ENCODE peak calls at places on chromosome 16, in ten cellular contexts. I is T-helper 9 cell; V is memory B cell; F is brain microvascular endothelial cell; G is NCI-H226; N is Caki2; W is activated CD4-positive, alpha-beta T cell treated with anti-CD3 and anti-CD28 coated beads, Interleukin-2, amount 50 U/mL, for 48 hours; J is H4; Q is iPS-NIHi11; S is nephron progenitor cell. Z is an unnamed sample.

GRCh38 chr16:64234200-64234599 is 887.7 kb downstream of the CDH11 start:
- DNase-seq in I (no peak), V (no peak), F (no peak), G (no peak), N (no peak), W (no peak), J (no peak), Q (no peak), S (no peak), Z (no peak)

GRCh38 chr16:57386381-57386951 is 14.2 kb downstream of the CX3CL1 start:
- DNase-seq in I (no peak), V (no peak), F (peak), G (no peak), N (no peak), W (no peak), J (peak), Q (no peak), S (no peak), Z (no peak)

GRCh38 chr16:58462499-58462996 is 37.4 kb upstream of the NDRG4 start:
- DNase-seq in I (no peak), V (no peak), F (no peak), G (no peak), N (no peak), W (no peak), J (no peak), Q (no peak), S (no peak), Z (no peak)

GRCh38 chr16:83705856-83706255 is 101.9 kb upstream of the HSBP1 start:
- DNase-seq in I (no peak), V (no peak), F (peak), G (no peak), N (peak), W (no peak), J (no peak), Q (no peak), S (no peak), Z (no peak)

GRCh38 chr16:359067-359763 is 6.7 kb upstream of the AXIN1 start:
- DNase-seq in I (no peak), V (no peak), F (no peak), G (no peak), N (no peak), W (no peak), J (no peak), Q (no peak), S (no peak), Z (no peak)

GRCh38 chr16:4538067-4538385 is 547 bp downstream of the CDIP1 start:
- DNase-seq in I (no peak), V (no peak), F (no peak), G (no peak), N (no peak), W (no peak), J (no peak), Q (no peak), S (no peak), Z (no peak)

GRCh38 chr16:88561485-88562369 is 8.5 kb upstream of the ZC3H18 start:
- DNase-seq in I (peak), V (no peak), F (peak), G (no peak), N (peak), W (peak), J (no peak), Q (peak), S (peak), Z (no peak)

GRCh38 chr16:31465788-31466370 is 6.1 kb upstream of the TGFB1I1 start:
- DNase-seq in I (no peak), V (no peak), F (no peak), G (no peak), N (no peak), W (no peak), J (no peak), Q (no peak), S (no peak), Z (no peak)

GRCh38 chr16:71448274-71448866 is 6.5 kb upstream of the TLE7 start:
- DNase-seq in I (no peak), V (no peak), F (no peak), G (no peak), N (peak), W (no peak), J (no peak), Q (no peak), S (no peak), Z (no peak)

GRCh38 chr16:84819644-84820304 is at the start of gene CRISPLD2:
- DNase-seq in I (peak), V (peak), F (peak), G (peak), N (peak), W (peak), J (peak), Q (peak), S (peak), Z (no peak)

GRCh38 chr16:58614212-58614611 is 15.4 kb downstream of the CNOT1 start:
- DNase-seq in I (no peak), V (no peak), F (peak), G (peak), N (no peak), W (no peak), J (peak), Q (no peak), S (no peak), Z (no peak)

GRCh38 chr16:84965428-84966149 is 45.7 kb downstream of the ZDHHC7 start:
- DNase-seq in I (no peak), V (no peak), F (no peak), G (no peak), N (no peak), W (no peak), J (no peak), Q (no peak), S (no peak), Z (no peak)

GRCh38 chr16:81711609-81712329 is 67.3 kb upstream of the PLCG2 start:
- DNase-seq in I (no peak), V (no peak), F (peak), G (peak), N (peak), W (no peak), J (peak), Q (peak), S (no peak), Z (no peak)

GRCh38 chr16:1890024-1890700 is 18.2 kb upstream of the MEIOB start:
- DNase-seq in I (no peak), V (no peak), F (no peak), G (no peak), N (no peak), W (no peak), J (no peak), Q (no peak), S (no peak), Z (no peak)

GRCh38 chr16:20271893-20272292 is 55.4 kb downstream of the GP2 start:
- DNase-seq in I (no peak), V (no peak), F (no peak), G (no peak), N (peak), W (no peak), J (no peak), Q (no peak), S (no peak), Z (no peak)

GRCh38 chr16:8730335-8730915 is 56.0 kb downstream of the ABAT start:
- DNase-seq in I (no peak), V (no peak), F (no peak), G (no peak), N (no peak), W (no peak), J (no peak), Q (no peak), S (no peak), Z (no peak)

GRCh38 chr16:4537376-4538066 is 1.1 kb downstream of the CDIP1 start:
- DNase-seq in I (no peak), V (no peak), F (no peak), G (no peak), N (no peak), W (peak), J (no peak), Q (peak), S (peak), Z (peak)

GRCh38 chr16:27242398-27242797 is 26.2 kb downstream of the NSMCE1 start:
- DNase-seq in I (no peak), V (no peak), F (no peak), G (no peak), N (no peak), W (peak), J (no peak), Q (no peak), S (no peak), Z (no peak)

GRCh38 chr16:53071748-53072301 is 17.0 kb downstream of the CHD9 start:
- DNase-seq in I (no peak), V (no peak), F (no peak), G (no peak), N (no peak), W (no peak), J (no peak), Q (no peak), S (no peak), Z (no peak)